ENCODE peak calls at places on chromosomes 6 and 20, in seven cellular contexts. R is psoas muscle, Y is thoracic aorta, D is endothelial cell of umbilical vein, G is GM23248, B is left lung, U is IMR-90. T is an unnamed sample.
A peak's percentile ranks its signal among the peaks of the same experiment; 100 is the strongest.

GRCh38 chr6:53335224-53335994 is 13.3 kb downstream of the ELOVL5 start:
- DNase-seq in R (no peak), Y (no peak), D (no peak), G (no peak), B (no peak), U (no peak), T (peak; percentile 39)

GRCh38 chr6:43812850-43813584 is 43.0 kb downstream of the VEGFA start:
- DNase-seq in R (no peak), Y (no peak), D (no peak), G (no peak), B (peak; percentile 79), U (peak; percentile 7), T (no peak)

GRCh38 chr6:24064832-24065231 is 61.2 kb upstream of the NRSN1 start:
- DNase-seq in R (no peak), Y (no peak), D (no peak), G (peak; percentile 8), B (no peak), U (no peak), T (no peak)

GRCh38 chr6:52399511-52400315 is 20.4 kb upstream of the EFHC1 start:
- DNase-seq in R (no peak), Y (no peak), D (peak; percentile 59), G (peak; percentile 83), B (no peak), U (peak; percentile 70), T (no peak)

GRCh38 chr6:151071295-151071694 is 168.5 kb upstream of the AKAP12 start:
- DNase-seq in R (peak; percentile 50), Y (peak; percentile 39), D (peak; percentile 71), G (peak; percentile 93), B (no peak), U (peak; percentile 91), T (no peak)

GRCh38 chr6:135094403-135094821 is 39.8 kb upstream of the HBS1L start:
- DNase-seq in R (no peak), Y (no peak), D (no peak), G (peak; percentile 22), B (no peak), U (peak; percentile 14), T (no peak)

GRCh38 chr20:20076297-20077065 is 24.1 kb downstream of the CFAP61 start:
- DNase-seq in R (peak; percentile 77), Y (no peak), D (no peak), G (peak; percentile 74), B (no peak), U (peak; percentile 70), T (no peak)

GRCh38 chr6:36326351-36326995 is 10.2 kb downstream of the BNIP5 start:
- DNase-seq in R (no peak), Y (no peak), D (no peak), G (no peak), B (peak; percentile 52), U (peak; percentile 27), T (no peak)

GRCh38 chr20:2179233-2179580 is 77.6 kb downstream of the STK35 start:
- DNase-seq in R (no peak), Y (no peak), D (no peak), G (no peak), B (no peak), U (no peak), T (no peak)

GRCh38 chr6:12010635-12011275 is 1.4 kb upstream of the HIVEP1 start:
- DNase-seq in R (peak; percentile 74), Y (peak; percentile 33), D (no peak), G (peak; percentile 79), B (peak; percentile 79), U (no peak), T (peak; percentile 36)

GRCh38 chr6:17589402-17590116 is 10.5 kb upstream of the FAM8A1 start:
- DNase-seq in R (no peak), Y (no peak), D (peak; percentile 9), G (peak; percentile 96), B (peak; percentile 40), U (peak; percentile 95), T (no peak)

GRCh38 chr20:14264869-14265268 is 72.5 kb downstream of the FLRT3 start:
- DNase-seq in R (no peak), Y (no peak), D (no peak), G (peak; percentile 63), B (no peak), U (peak; percentile 37), T (no peak)

GRCh38 chr6:13364842-13365241 is 36.5 kb upstream of the TBC1D7 start:
- DNase-seq in R (no peak), Y (no peak), D (no peak), G (no peak), B (no peak), U (no peak), T (no peak)

GRCh38 chr6:151070666-151071065 is 169.1 kb upstream of the AKAP12 start:
- DNase-seq in R (no peak), Y (no peak), D (peak; percentile 29), G (peak; percentile 27), B (no peak), U (peak; percentile 92), T (no peak)

GRCh38 chr6:154410215-154410614 is 53.6 kb upstream of the IPCEF1 start:
- DNase-seq in R (no peak), Y (no peak), D (no peak), G (no peak), B (no peak), U (no peak), T (no peak)

GRCh38 chr6:73854998-73855718 is 159.2 kb downstream of the CD109 start:
- DNase-seq in R (no peak), Y (no peak), D (peak; percentile 50), G (peak; percentile 77), B (no peak), U (peak; percentile 73), T (no peak)

GRCh38 chr20:40777653-40778052 is 88.6 kb upstream of the MAFB start:
- DNase-seq in R (no peak), Y (no peak), D (no peak), G (no peak), B (no peak), U (no peak), T (no peak)

GRCh38 chr20:37729909-37730308 is 36.1 kb downstream of the CTNNBL1 start:
- DNase-seq in R (no peak), Y (no peak), D (no peak), G (peak; percentile 26), B (no peak), U (peak; percentile 65), T (no peak)
- H3K4me1 ChIP-seq in R (peaks cover 60% of the 10 kb centered on the region), Y (peaks cover 13% of the 10 kb centered on the region), D (no peaks in the 10 kb centered on the region), G (peaks cover 29% of the 10 kb centered on the region), B (peaks cover 12% of the 10 kb centered on the region), U (peaks cover 3% of the 10 kb centered on the region), T (no peaks in the 10 kb centered on the region)

DNA sequence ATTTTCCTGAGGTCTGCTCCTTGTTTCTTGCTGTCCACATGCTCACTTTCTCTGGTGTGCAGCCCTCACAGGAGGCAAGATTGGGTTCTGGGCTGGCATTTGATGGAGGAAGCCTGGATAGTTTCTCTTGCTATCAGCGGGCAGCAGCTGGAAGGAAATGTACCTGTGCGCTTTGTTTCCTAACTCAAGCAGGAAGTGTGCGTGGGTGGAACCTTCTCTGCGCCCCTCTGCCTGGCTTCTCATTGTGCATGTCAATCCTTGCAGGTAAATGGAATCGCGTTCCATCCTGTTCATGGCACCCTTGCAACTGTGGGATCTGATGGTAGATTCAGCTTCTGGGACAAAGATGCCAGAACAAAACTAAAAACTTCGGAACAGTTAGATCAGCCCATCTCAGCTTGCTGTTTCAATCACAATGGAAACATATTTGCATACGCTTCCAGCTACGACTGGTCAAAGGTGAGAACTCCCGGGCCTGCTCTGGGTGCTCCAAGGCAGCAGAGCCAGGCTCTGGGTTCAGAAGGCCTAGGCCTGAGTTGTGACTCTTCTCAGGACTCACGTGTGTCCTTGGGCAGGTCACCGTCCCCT is 16.8 kb upstream of the RBM38 start:
- DNase-seq in R (no peak), Y (no peak), D (no peak), G (no peak), B (no peak), U (no peak), T (no peak)
- H3K36me3 ChIP-seq in R (peaks cover 100% of the 10 kb centered on the region), Y (peaks cover 57% of the 10 kb centered on the region), D (peaks cover 54% of the 10 kb centered on the region), G (peaks cover 42% of the 10 kb centered on the region), B (peaks cover 100% of the 10 kb centered on the region), U (peaks cover 72% of the 10 kb centered on the region), T (peaks cover 74% of the 10 kb centered on the region)

DNA sequence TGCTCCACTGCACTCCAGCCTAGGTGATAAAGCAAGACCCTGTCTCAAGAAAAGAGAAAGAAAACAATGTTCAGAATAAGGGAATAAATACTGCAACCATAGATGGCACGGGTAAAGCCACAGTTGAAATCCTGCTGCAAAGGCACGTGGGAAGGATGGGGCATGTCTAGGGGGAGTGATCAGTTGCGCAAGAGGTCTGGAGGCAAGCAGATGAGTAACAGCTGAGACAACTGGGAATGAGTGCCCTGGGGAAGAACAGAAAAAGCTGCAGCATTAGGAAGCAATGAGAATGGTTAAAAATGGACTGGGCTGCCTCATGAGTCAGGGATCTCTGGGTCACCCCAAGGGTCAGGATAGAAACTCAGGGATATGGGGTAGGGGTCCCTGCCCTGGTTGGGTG is 96.3 kb downstream of the GMPR start:
- DNase-seq in R (peak; percentile 76), Y (no peak), D (no peak), G (peak; percentile 97), B (peak; percentile 78), U (peak; percentile 94), T (no peak)
- H3K4me1 ChIP-seq in R (peaks cover 78% of the 10 kb centered on the region), Y (peaks cover 34% of the 10 kb centered on the region), D (peaks cover 46% of the 10 kb centered on the region), G (peaks cover 66% of the 10 kb centered on the region), B (peaks cover 59% of the 10 kb centered on the region), U (peaks cover 25% of the 10 kb centered on the region), T (peaks cover 87% of the 10 kb centered on the region)

GRCh38 chr20:38566199-38566598 is 14.8 kb upstream of the ADIG start:
- DNase-seq in R (no peak), Y (no peak), D (no peak), G (no peak), B (no peak), U (no peak), T (no peak)
- H3K36me3 ChIP-seq in R (peaks cover 98% of the 10 kb centered on the region), Y (peaks cover 5% of the 10 kb centered on the region), D (peaks cover 7% of the 10 kb centered on the region), G (peaks cover 44% of the 10 kb centered on the region), B (peaks cover 94% of the 10 kb centered on the region), U (peaks cover 26% of the 10 kb centered on the region), T (no peaks in the 10 kb centered on the region)

T was measured in esophagus squamous epithelium.